ENCODE peak calls at places on chromosomes 4 and X, in six cellular contexts. T is fibroblast of lung; B is naive thymus-derived CD4-positive, alpha-beta T cell; J is CD14-positive monocyte; S is Kasumi-1; X is mucosa of descending colon. N is an unnamed sample.

GRCh38 chrX:12446342-12447075 is 308.2 kb downstream of the FRMPD4 start:
- DNase-seq in S (no peak), X (no peak), T (peak; percentile 65), J (no peak), B (no peak), N (no peak)

GRCh38 chr4:109967798-109968520 is 55.3 kb downstream of the EGF start:
- DNase-seq in T (peak; percentile 8), B (no peak), X (no peak), J (no peak), S (peak; percentile 55), N (no peak)

GRCh38 chr4:138562544-138562961 is 320.4 kb upstream of the SLC7A11 start:
- DNase-seq in X (no peak), S (no peak), T (peak; percentile 81), B (no peak), J (no peak), N (no peak)

GRCh38 chr4:108171541-108172230 is 3.0 kb upstream of the LEF1 start:
- DNase-seq in X (peak; percentile 60), S (no peak), T (no peak), J (no peak), B (peak; percentile 86), N (no peak)

GRCh38 chr4:40720931-40721330 is 28.8 kb upstream of the NSUN7 start:
- DNase-seq in B (no peak), J (no peak), T (no peak), S (no peak), X (no peak), N (no peak)

GRCh38 chr4:7020856-7021255 is 22.3 kb upstream of the TADA2B start:
- DNase-seq in B (no peak), X (no peak), S (no peak), T (no peak), J (no peak), N (no peak)

GRCh38 chrX:56233682-56234081 is 1.5 kb downstream of the KLF8 start:
- DNase-seq in X (peak; percentile 62), S (no peak), J (no peak), B (no peak), T (peak; percentile 41), N (no peak)

GRCh38 chr4:118206627-118207026 is 146.2 kb downstream of the PRSS12 start:
- DNase-seq in X (no peak), S (no peak), B (no peak), J (no peak), T (no peak), N (no peak)

GRCh38 chr4:8412288-8412687 is 28.2 kb downstream of the ACOX3 start:
- DNase-seq in T (no peak), S (no peak), J (no peak), B (no peak), X (no peak), N (no peak)

GRCh38 chr4:162061214-162061613 is 102.6 kb downstream of the FSTL5 start:
- DNase-seq in X (no peak), J (no peak), B (no peak), S (no peak), T (no peak), N (no peak)

GRCh38 chrX:65679071-65679540 is 11.7 kb downstream of the MSN start:
- DNase-seq in B (no peak), S (peak; percentile 16), J (no peak), T (no peak), X (no peak), N (no peak)

GRCh38 chr4:122712782-122713181 is 19.7 kb upstream of the BBS12 start:
- DNase-seq in B (no peak), X (no peak), T (peak; percentile 24), J (no peak), S (no peak), N (no peak)

GRCh38 chr4:142272452-142272851 is 573.6 kb downstream of the INPP4B start:
- DNase-seq in T (no peak), S (no peak), B (no peak), J (no peak), X (no peak), N (no peak)

GRCh38 chr4:123643691-123644090 is 247.1 kb downstream of the SPRY1 start:
- DNase-seq in B (no peak), J (no peak), X (no peak), T (no peak), S (no peak), N (no peak)

GRCh38 chrX:42089014-42089413 is 165.7 kb upstream of the CASK start:
- DNase-seq in X (no peak), B (no peak), S (no peak), T (no peak), J (no peak), N (no peak)

GRCh38 chr4:187301923-187302322 is 578.3 kb upstream of the FAT1 start:
- DNase-seq in J (no peak), X (no peak), B (no peak), S (no peak), T (no peak), N (no peak)

GRCh38 chrX:22795680-22796079 is 204.1 kb upstream of the DDX53 start:
- DNase-seq in B (no peak), S (no peak), J (no peak), T (no peak), X (no peak), N (no peak)

GRCh38 chr4:55608591-55608990 is 16.5 kb upstream of the PDCL2 start:
- DNase-seq in B (no peak), T (no peak), J (no peak), S (no peak), X (no peak), N (no peak)

GRCh38 chr4:133081246-133081645 is 67.8 kb upstream of the PCDH10 start:
- DNase-seq in S (no peak), B (no peak), J (no peak), X (no peak), T (no peak), N (no peak)

GRCh38 chr4:7045961-7046921 is 3.1 kb downstream of the TADA2B start:
- DNase-seq in B (no peak), J (no peak), S (no peak), X (no peak), T (no peak), N (no peak)

GRCh38 chrX:46325312-46325877 is 219.8 kb downstream of the ZNF674 start:
- DNase-seq in S (no peak), B (no peak), J (no peak), X (no peak), T (peak; percentile 42), N (no peak)

GRCh38 chrX:153568612-153569011 is 30.3 kb downstream of the CCNQ start:
- DNase-seq in J (no peak), S (no peak), B (no peak), T (no peak), X (no peak), N (no peak)

GRCh38 chrX:22278375-22278774 is 5.7 kb downstream of the CBLL2 start:
- DNase-seq in T (no peak), X (no peak), B (no peak), S (no peak), J (no peak), N (no peak)

GRCh38 chrX:139851730-139852129 is 81.1 kb downstream of the ATP11C start:
- DNase-seq in S (no peak), B (no peak), X (no peak), T (no peak), J (no peak), N (no peak)

GRCh38 chr4:128601992-128602695 is 207.4 kb upstream of the JADE1 start:
- DNase-seq in T (peak; percentile 56), B (no peak), X (no peak), S (no peak), J (no peak), N (no peak)

GRCh38 chr4:143406523-143406922 is 69.8 kb downstream of the GAB1 start:
- DNase-seq in T (peak; percentile 96), J (no peak), B (no peak), X (no peak), S (no peak), N (no peak)

GRCh38 chrX:150587585-150588503 is 19.4 kb downstream of the MTM1 start:
- DNase-seq in S (peak; percentile 3), B (peak; percentile 35), X (no peak), J (no peak), T (peak; percentile 41), N (no peak)

GRCh38 chr4:169241480-169241879 is 29.3 kb downstream of the SH3RF1 start:
- DNase-seq in J (no peak), B (no peak), T (no peak), S (no peak), X (no peak), N (no peak)

GRCh38 chr4:132123870-132124623 is 1025.0 kb upstream of the PCDH10 start:
- DNase-seq in J (no peak), S (no peak), B (no peak), T (peak; percentile 36), X (no peak), N (no peak)

N was measured in NCI-H2029 treated with DMSO at 0.1 percent for 48 hours.